ENCODE peak calls at places on chromosome 11, in nine cellular contexts. R is SJSA1; Y is prostate gland; H is colonic mucosa; F is effector memory CD4-positive, alpha-beta T cell; N is HepG2; D is A549; Z is heart left ventricle; U is thoracic aorta. S is an unnamed sample. For H3K4me1, the result is how much of the 10 kb centered on the place peaks cover.

GRCh38 chr11:126153999-126154398 is 57.5 kb downstream of the RPUSD4 start:
- DNase-seq in R (no peak), Y (no peak), H (no peak), F (no peak), N (no peak), D (no peak), Z (no peak), U (no peak), S (no peak)

GRCh38 chr11:130407978-130408377 is 20.4 kb downstream of the ADAMTS8 start:
- DNase-seq in R (peak), Y (no peak), H (no peak), F (no peak), N (no peak), D (no peak), Z (peak), U (peak), S (no peak)

GRCh38 chr11:126481303-126481680 is 125.8 kb downstream of the ST3GAL4 start:
- DNase-seq in R (no peak), Y (no peak), H (no peak), F (no peak), N (no peak), D (no peak), Z (no peak), U (no peak), S (no peak)

GRCh38 chr11:133595998-133596590 is 63.8 kb upstream of the OPCML start:
- DNase-seq in R (no peak), Y (no peak), H (no peak), F (no peak), N (no peak), D (no peak), Z (no peak), U (no peak), S (no peak)

GRCh38 chr11:70764356-70764905 is 366.1 kb downstream of the CTTN start:
- DNase-seq in R (no peak), Y (no peak), H (no peak), F (no peak), N (no peak), D (no peak), Z (no peak), U (no peak), S (no peak)

GRCh38 chr11:46669606-46670243 is 30.7 kb downstream of the ARHGAP1 start:
- DNase-seq in R (no peak), Y (no peak), H (no peak), F (no peak), N (peak), D (peak), Z (no peak), U (no peak), S (no peak)

GRCh38 chr11:9943346-9944110 is 279.7 kb downstream of the SWAP70 start:
- DNase-seq in R (no peak), Y (no peak), H (no peak), F (no peak), N (peak), D (no peak), Z (no peak), U (no peak), S (peak)

GRCh38 chr11:119389611-119390254 is 8.2 kb upstream of the USP2 start:
- DNase-seq in R (no peak), Y (no peak), H (no peak), F (no peak), N (no peak), D (peak), Z (no peak), U (no peak), S (no peak)

GRCh38 chr11:117903505-117904382 is 25.5 kb downstream of the TMPRSS13 start:
- DNase-seq in R (no peak), Y (no peak), H (no peak), F (no peak), N (no peak), D (no peak), Z (no peak), U (no peak), S (no peak)

GRCh38 chr11:60482361-60482760 is 10.2 kb upstream of the MS4A12 start:
- DNase-seq in R (no peak), Y (no peak), H (no peak), F (no peak), N (no peak), D (no peak), Z (no peak), U (no peak), S (no peak)

GRCh38 chr11:62264004-62264403 is 6.0 kb upstream of the SCGB2A2 start:
- DNase-seq in R (no peak), Y (no peak), H (no peak), F (no peak), N (no peak), D (no peak), Z (no peak), U (no peak), S (no peak)

GRCh38 chr11:86500500-86501170 is 125.9 kb downstream of the CCDC81 start:
- DNase-seq in R (no peak), Y (no peak), H (no peak), F (no peak), N (no peak), D (no peak), Z (no peak), U (no peak), S (no peak)

GRCh38 chr11:73152861-73153483 is 10.9 kb upstream of the FCHSD2 start:
- DNase-seq in R (no peak), Y (no peak), H (no peak), F (no peak), N (no peak), D (no peak), Z (no peak), U (no peak), S (no peak)

GRCh38 chr11:1852885-1853284 is at the start of gene LSP1:
- DNase-seq in R (no peak), Y (no peak), H (no peak), F (peak), N (no peak), D (no peak), Z (no peak), U (no peak), S (no peak)

GRCh38 chr11:12971955-12972354 is 37.2 kb upstream of the RASSF10 start:
- DNase-seq in R (no peak), Y (no peak), H (no peak), F (no peak), N (no peak), D (no peak), Z (no peak), U (no peak), S (no peak)

GRCh38 chr11:119729581-119730346 is 764 bp upstream of the NECTIN1 start:
- DNase-seq in R (peak), Y (peak), H (peak), F (no peak), N (no peak), D (peak), Z (peak), U (peak), S (peak)

GRCh38 chr11:72001255-72001654 is 2.5 kb downstream of the IL18BP start:
- DNase-seq in R (no peak), Y (no peak), H (no peak), F (no peak), N (no peak), D (no peak), Z (no peak), U (no peak), S (no peak)

GRCh38 chr11:69253028-69253427 is 40.9 kb upstream of the MYEOV start:
- DNase-seq in R (no peak), Y (no peak), H (no peak), F (no peak), N (no peak), D (no peak), Z (no peak), U (no peak), S (no peak)

GRCh38 chr11:83272627-83273026 is 13.5 kb downstream of the CCDC90B start:
- DNase-seq in R (no peak), Y (no peak), H (no peak), F (no peak), N (no peak), D (no peak), Z (no peak), U (no peak), S (no peak)

GRCh38 chr11:73335204-73335923 is 27.3 kb downstream of the ARHGEF17 start:
- DNase-seq in R (peak), Y (peak), H (peak), F (peak), N (peak), D (peak), Z (peak), U (peak), S (peak)

GRCh38 chr11:132914600-132914999 is 617.7 kb downstream of the OPCML start:
- DNase-seq in R (no peak), Y (no peak), H (no peak), F (no peak), N (no peak), D (no peak), Z (no peak), U (no peak), S (no peak)

GRCh38 chr11:122524532-122524882 is 131.0 kb upstream of the UBASH3B start:
- DNase-seq in R (no peak), Y (no peak), H (no peak), F (no peak), N (no peak), D (no peak), Z (no peak), U (no peak), S (no peak)

GRCh38 chr11:1231396-1232327 is 8.8 kb downstream of the MUC5B start:
- DNase-seq in R (no peak), Y (no peak), H (peak), F (no peak), N (no peak), D (no peak), Z (no peak), U (no peak), S (no peak)

GRCh38 chr11:113721462-113722066 is 15.5 kb upstream of the TMPRSS5 start:
- DNase-seq in R (no peak), Y (no peak), H (no peak), F (no peak), N (no peak), D (no peak), Z (no peak), U (no peak), S (no peak)

GRCh38 chr11:114135737-114136151 is 76.2 kb downstream of the ZBTB16 start:
- DNase-seq in R (no peak), Y (no peak), H (no peak), F (no peak), N (no peak), D (no peak), Z (no peak), U (no peak), S (no peak)

GRCh38 chr11:45028921-45029680 is 78.4 kb upstream of the TP53I11 start:
- DNase-seq in R (peak), Y (no peak), H (no peak), F (no peak), N (no peak), D (no peak), Z (no peak), U (no peak), S (no peak)

GRCh38 chr11:117449111-117449693 is 121.5 kb downstream of the CEP164 start:
- DNase-seq in R (peak), Y (no peak), H (no peak), F (no peak), N (no peak), D (no peak), Z (no peak), U (no peak), S (no peak)

GRCh38 chr11:120919045-120919444 is 104.9 kb upstream of the TBCEL start:
- DNase-seq in R (no peak), Y (no peak), H (no peak), F (no peak), N (no peak), D (no peak), Z (no peak), U (no peak), S (no peak)

GRCh38 chr11:17098632-17099031 is 21.2 kb upstream of the RPS13 start:
- DNase-seq in R (no peak), Y (no peak), H (no peak), F (no peak), N (no peak), D (no peak), Z (no peak), U (no peak), S (no peak)

GRCh38 chr11:10400856-10401255 is 54.2 kb upstream of the AMPD3 start:
- DNase-seq in R (no peak), Y (no peak), H (no peak), F (no peak), N (no peak), D (no peak), Z (no peak), U (no peak), S (no peak)

GRCh38 chr11:120634706-120635105 is 123.2 kb downstream of the GRIK4 start:
- DNase-seq in R (no peak), Y (no peak), H (no peak), F (no peak), N (no peak), D (no peak), Z (no peak), U (no peak), S (no peak)

GRCh38 chr11:111361874-111362273 is 17.2 kb downstream of the POU2AF1 start:
- DNase-seq in R (no peak), Y (no peak), H (no peak), F (no peak), N (no peak), D (no peak), Z (no peak), U (no peak), S (peak)

GRCh38 chr11:70467196-70468085 is 69.1 kb downstream of the CTTN start:
- DNase-seq in R (no peak), Y (peak), H (peak), F (no peak), N (peak), D (peak), Z (peak), U (peak), S (peak)

GRCh38 chr11:72338741-72339140 is 94.8 kb upstream of the PHOX2A start:
- DNase-seq in R (no peak), Y (no peak), H (no peak), F (no peak), N (no peak), D (no peak), Z (no peak), U (no peak), S (no peak)

GRCh38 chr11:31725176-31725575 is 85.9 kb downstream of the PAX6 start:
- DNase-seq in R (no peak), Y (no peak), H (no peak), F (no peak), N (no peak), D (no peak), Z (no peak), U (no peak), S (no peak)

GRCh38 chr11:96964661-96965060 is 574.8 kb downstream of the JRKL start:
- DNase-seq in R (no peak), Y (no peak), H (no peak), F (no peak), N (peak), D (no peak), Z (no peak), U (no peak), S (no peak)

GRCh38 chr11:40597546-40598113 is 861.8 kb downstream of the LRRC4C start:
- DNase-seq in R (no peak), Y (no peak), H (no peak), F (no peak), N (no peak), D (no peak), Z (no peak), U (no peak), S (no peak)

GRCh38 chr11:27472398-27473016 is at the start of gene LGR4:
- DNase-seq in R (peak), Y (peak), H (peak), F (peak), N (peak), D (peak), Z (peak), U (peak), S (peak)

GRCh38 chr11:65355013-65355775 is 643 bp downstream of the TIGD3 start:
- DNase-seq in R (no peak), Y (no peak), H (peak), F (peak), N (peak), D (peak), Z (no peak), U (no peak), S (no peak)

GRCh38 chr11:65354265-65355012 is at the start of gene TIGD3:
- DNase-seq in R (peak), Y (peak), H (peak), F (peak), N (peak), D (peak), Z (peak), U (peak), S (peak)

GRCh38 chr11:65353376-65353775 is 1.2 kb upstream of the TIGD3 start:
- DNase-seq in R (no peak), Y (no peak), H (no peak), F (no peak), N (no peak), D (no peak), Z (no peak), U (no peak), S (no peak)

GRCh38 chr11:65352783-65353182 is 1.8 kb upstream of the TIGD3 start:
- DNase-seq in R (no peak), Y (no peak), H (no peak), F (no peak), N (no peak), D (peak), Z (no peak), U (no peak), S (no peak)

GRCh38 chr11:65353900-65354264 is 669 bp upstream of the TIGD3 start:
- DNase-seq in R (no peak), Y (no peak), H (no peak), F (no peak), N (no peak), D (no peak), Z (no peak), U (no peak), S (no peak)
- H3K27ac ChIP-seq in R (no peak), Y (peak), H (peak), F (peak), N (peak), D (no peak), Z (peak), U (no peak), S (no peak)

GRCh38 chr11:94770563-94771120 is 2.5 kb downstream of the AMOTL1 start:
- DNase-seq in R (no peak), Y (no peak), H (no peak), F (no peak), N (no peak), D (no peak), Z (no peak), U (no peak), S (no peak)
- H3K4me1 ChIP-seq in R (under half), Y (under half), H (under half), F (under half), N (under half), D (under half), Z (under half), U (under half), S (half or more)

DNA sequence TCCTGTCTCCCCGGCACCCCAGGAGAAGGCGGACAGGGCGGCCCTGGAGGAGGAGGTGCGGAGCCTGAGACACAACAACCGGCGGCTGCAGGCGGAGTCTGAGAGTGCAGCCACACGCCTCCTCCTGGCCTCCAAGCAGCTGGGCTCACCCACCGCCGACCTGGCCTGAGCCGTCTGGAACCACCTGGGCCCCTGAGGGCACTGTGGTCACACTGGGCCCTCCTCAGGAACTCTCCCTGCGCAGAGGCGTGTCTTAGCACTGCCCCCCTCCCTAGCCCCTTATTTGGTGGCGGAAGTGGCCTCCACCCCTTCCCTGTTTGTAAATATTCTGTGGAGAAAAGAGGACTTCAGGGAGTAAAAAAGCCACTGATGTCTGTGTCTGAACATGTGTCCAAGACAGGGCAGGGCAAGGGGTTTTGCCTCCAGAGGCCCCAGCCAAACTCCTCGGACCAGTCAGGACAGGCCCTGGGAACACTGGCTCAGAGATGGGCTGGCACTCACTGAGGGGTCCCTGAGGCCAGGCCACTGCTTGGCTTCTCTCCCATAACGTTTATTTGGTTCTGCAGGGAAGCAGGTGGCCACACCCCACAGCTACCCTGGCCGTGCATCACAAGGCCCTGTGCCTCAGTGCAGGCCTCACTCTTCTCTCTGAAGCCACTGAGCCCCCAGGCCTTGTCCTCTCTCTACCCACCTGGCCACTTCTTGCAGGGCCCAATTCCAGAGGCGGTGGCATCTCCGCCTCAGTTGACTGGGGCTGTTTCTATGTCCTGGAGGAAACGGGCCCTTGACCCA is 12.0 kb downstream of the RELA start:
- DNase-seq in R (peak), Y (peak), H (peak), F (no peak), N (no peak), D (no peak), Z (peak), U (no peak), S (no peak)
- H3K27ac ChIP-seq in R (no peak), Y (peak), H (peak), F (peak), N (no peak), D (no peak), Z (peak), U (peak), S (no peak)

GRCh38 chr11:106397787-106398355 is 320.4 kb downstream of the AASDHPPT start:
- DNase-seq in R (no peak), Y (no peak), H (no peak), F (no peak), N (no peak), D (no peak), Z (no peak), U (no peak), S (no peak)

GRCh38 chr11:106399624-106400023 is 322.2 kb downstream of the AASDHPPT start:
- DNase-seq in R (no peak), Y (no peak), H (no peak), F (no peak), N (no peak), D (no peak), Z (no peak), U (no peak), S (no peak)

GRCh38 chr11:106398396-106399074 is 321.1 kb downstream of the AASDHPPT start:
- DNase-seq in R (peak), Y (no peak), H (no peak), F (no peak), N (no peak), D (peak), Z (no peak), U (no peak), S (no peak)

GRCh38 chr11:106399075-106399500 is 321.6 kb downstream of the AASDHPPT start:
- DNase-seq in R (peak), Y (no peak), H (no peak), F (no peak), N (no peak), D (peak), Z (peak), U (no peak), S (peak)

GRCh38 chr11:106395716-106396349 is 318.4 kb downstream of the AASDHPPT start:
- DNase-seq in R (no peak), Y (no peak), H (no peak), F (no peak), N (no peak), D (no peak), Z (no peak), U (no peak), S (no peak)
- H3K4me1 ChIP-seq in R (under half), Y (under half), H (under half), F (under half), N (under half), D (under half), Z (under half), U (under half), S (under half)

S was measured in body of pancreas.